ENCODE peak calls at places on chromosomes 1 and 21, in six cellular contexts. X, Z, M, A, K and T are unnamed samples.

GRCh38 chr1:180188103-180188506 is 33.4 kb downstream of the QSOX1 start:
- DNase-seq in X (peak; percentile 81), Z (peak; percentile 76), M (no peak), A (peak; percentile 51), K (no peak), T (peak; percentile 84)

GRCh38 chr1:230982698-230983097 is 3.8 kb downstream of the ARV1 start:
- DNase-seq in X (no peak), Z (no peak), M (no peak), A (no peak), K (no peak), T (no peak)

GRCh38 chr21:33047231-33047630 is 21.5 kb downstream of the OLIG2 start:
- DNase-seq in X (no peak), Z (no peak), M (peak; percentile 56), A (peak; percentile 80), K (no peak), T (no peak)

GRCh38 chr1:24717867-24718650 is 27.2 kb upstream of the CLIC4 start:
- DNase-seq in X (no peak), Z (no peak), M (no peak), A (no peak), K (no peak), T (no peak)

GRCh38 chr1:23384312-23385058 is 14.8 kb upstream of the ZNF436 start:
- DNase-seq in X (no peak), Z (peak; percentile 46), M (no peak), A (no peak), K (no peak), T (no peak)

GRCh38 chr1:246814890-246815289 is 90.7 kb downstream of the SCCPDH start:
- DNase-seq in X (no peak), Z (no peak), M (no peak), A (no peak), K (no peak), T (no peak)

GRCh38 chr1:99292946-99293345 is 28.7 kb downstream of the PLPPR4 start:
- DNase-seq in X (no peak), Z (no peak), M (no peak), A (no peak), K (no peak), T (no peak)

GRCh38 chr21:42414928-42415769 is 11.4 kb downstream of the UBASH3A start:
- DNase-seq in X (no peak), Z (no peak), M (no peak), A (peak; percentile 68), K (peak; percentile 20), T (no peak)

GRCh38 chr1:225422033-225422605 is 5.7 kb downstream of the LBR start:
- DNase-seq in X (no peak), Z (no peak), M (no peak), A (no peak), K (no peak), T (no peak)

GRCh38 chr1:50605186-50605875 is 182.1 kb upstream of the DMRTA2 start:
- DNase-seq in X (peak; percentile 22), Z (no peak), M (no peak), A (peak; percentile 6), K (no peak), T (peak; percentile 69)

GRCh38 chr1:229815076-229815475 is 189.0 kb downstream of the URB2 start:
- DNase-seq in X (no peak), Z (no peak), M (no peak), A (no peak), K (no peak), T (peak; percentile 6)

GRCh38 chr1:96362623-96363022 is 359.0 kb upstream of the PTBP2 start:
- DNase-seq in X (no peak), Z (no peak), M (peak; percentile 97), A (peak; percentile 36), K (no peak), T (no peak)

GRCh38 chr1:182641561-182641960 is 37.4 kb upstream of the RGS16 start:
- DNase-seq in X (no peak), Z (no peak), M (no peak), A (no peak), K (no peak), T (no peak)

GRCh38 chr1:8249838-8250237 is 68.1 kb upstream of the SLC45A1 start:
- DNase-seq in X (no peak), Z (no peak), M (no peak), A (no peak), K (no peak), T (no peak)

GRCh38 chr1:153358691-153358975 is 979 bp downstream of the S100A9 start:
- DNase-seq in X (no peak), Z (no peak), M (no peak), A (no peak), K (no peak), T (no peak)

GRCh38 chr1:31182352-31182751 is 57.3 kb downstream of the NKAIN1 start:
- DNase-seq in X (peak; percentile 90), Z (peak; percentile 79), M (peak; percentile 92), A (peak; percentile 96), K (no peak), T (peak; percentile 91)

GRCh38 chr1:203673550-203674411 is 47.1 kb downstream of the ATP2B4 start:
- DNase-seq in X (no peak), Z (no peak), M (peak; percentile 92), A (peak; percentile 90), K (no peak), T (peak; percentile 43)